ENCODE peak calls at places on chromosomes 13 and 19, in six cellular contexts. P is neuronal stem cell, O is H9, W is IMR-90, L is H1, F is mesenchymal stem cell. K is an unnamed sample.
A peak's percentile ranks its signal among the peaks of the same experiment; 100 is the strongest.

GRCh38 chr19:7575426-7576040 is 20.1 kb upstream of the CAMSAP3 start:
- DNase-seq in P (no peak), O (no peak), W (no peak), L (no peak), F (no peak), K (peak; percentile 19)

GRCh38 chr13:98890186-98890585 is 87.7 kb downstream of the DOCK9 start:
- DNase-seq in P (no peak), O (no peak), W (peak; percentile 74), L (no peak), F (peak; percentile 75), K (peak; percentile 83)

GRCh38 chr13:24688901-24689300 is 8.7 kb downstream of the ATP12A start:
- DNase-seq in P (no peak), O (no peak), W (no peak), L (no peak), F (no peak), K (peak; percentile 52)

GRCh38 chr13:108895220-108895704 is 265.9 kb downstream of the MYO16 start:
- DNase-seq in P (peak; percentile 6), O (no peak), W (peak; percentile 69), L (no peak), F (peak; percentile 59), K (peak; percentile 5)

GRCh38 chr13:73618275-73618865 is 515.8 kb downstream of the KLF12 start:
- DNase-seq in P (no peak), O (no peak), W (no peak), L (no peak), F (no peak), K (no peak)

GRCh38 chr19:14035706-14036105 is 4.1 kb downstream of the IL27RA start:
- DNase-seq in P (no peak), O (no peak), W (no peak), L (no peak), F (no peak), K (peak; percentile 78)

GRCh38 chr19:1650627-1651009 is 1.8 kb downstream of the TCF3 start:
- DNase-seq in P (peak; percentile 21), O (no peak), W (peak; percentile 7), L (no peak), F (peak; percentile 49), K (no peak)

GRCh38 chr19:46393456-46394397 is 19.6 kb downstream of the CCDC8 start:
- DNase-seq in P (no peak), O (no peak), W (no peak), L (no peak), F (no peak), K (no peak)

GRCh38 chr19:57302727-57303401 is 17.4 kb upstream of the ZNF543 start:
- DNase-seq in P (no peak), O (no peak), W (no peak), L (no peak), F (peak; percentile 53), K (peak; percentile 78)

GRCh38 chr19:7355151-7355845 is 6.6 kb downstream of the ARHGEF18 start:
- DNase-seq in P (no peak), O (no peak), W (peak; percentile 59), L (no peak), F (peak; percentile 42), K (no peak)

GRCh38 chr19:4519521-4520277 is 1.4 kb upstream of the PLIN4 start:
- DNase-seq in P (no peak), O (no peak), W (no peak), L (no peak), F (peak; percentile 53), K (no peak)

GRCh38 chr13:113049521-113049941 is 56.1 kb upstream of the F7 start:
- DNase-seq in P (no peak), O (no peak), W (no peak), L (no peak), F (no peak), K (no peak)

GRCh38 chr19:8149261-8150094 is at the start of gene FBN3:
- DNase-seq in P (peak; percentile 42), O (peak; percentile 70), W (no peak), L (no peak), F (no peak), K (no peak)

GRCh38 chr19:3024509-3024869 is 4.6 kb downstream of the TLE2 start:
- DNase-seq in P (no peak), O (no peak), W (no peak), L (no peak), F (no peak), K (no peak)

GRCh38 chr19:3770136-3771032 is 1.6 kb downstream of the RAX2 start:
- DNase-seq in P (no peak), O (no peak), W (no peak), L (no peak), F (no peak), K (no peak)

GRCh38 chr13:49844191-49844590 is 51.7 kb upstream of the KPNA3 start:
- DNase-seq in P (no peak), O (no peak), W (no peak), L (no peak), F (no peak), K (no peak)

GRCh38 chr19:1236566-1236965 is 1.2 kb downstream of the CBARP start:
- DNase-seq in P (no peak), O (no peak), W (no peak), L (no peak), F (no peak), K (no peak)

DNA sequence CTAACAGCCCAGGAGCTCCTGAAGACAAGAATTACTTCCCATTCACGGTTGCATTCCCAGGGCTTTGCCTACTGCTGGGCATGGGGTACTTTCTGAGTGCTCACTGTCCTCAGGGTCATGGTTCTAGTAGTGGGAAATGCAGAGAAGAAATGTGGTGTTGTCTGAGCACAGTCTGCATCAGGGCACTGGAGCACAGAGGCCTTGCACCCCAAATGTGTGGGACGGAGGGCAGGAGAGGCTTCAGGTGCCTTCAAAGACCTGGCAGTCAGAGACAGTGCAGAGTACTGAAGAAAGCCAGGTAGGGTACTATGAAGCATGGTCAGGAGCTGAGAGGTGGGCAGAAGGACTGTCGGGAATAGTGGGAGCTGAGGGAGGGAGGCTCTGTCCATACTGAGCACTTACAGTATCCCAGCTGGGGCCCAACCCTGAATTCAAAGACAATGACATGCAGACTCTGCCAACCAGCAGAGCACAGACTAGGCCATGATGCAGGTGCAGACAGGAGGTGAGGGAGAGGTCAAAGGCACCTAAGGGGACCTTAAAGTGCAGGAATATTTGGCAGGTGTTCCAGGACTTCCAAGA is 144.4 kb downstream of the USP12 start:
- DNase-seq in P (no peak), O (peak; percentile 11), W (no peak), L (no peak), F (no peak), K (no peak)
- H4K91ac ChIP-seq in P (no peak overlapping the region), O (no peak overlapping the region), W (no peak overlapping the region), L (no peak overlapping the region), F (no peak overlapping the region), K (no peak overlapping the region)

GRCh38 chr19:50819636-50820035 is 4.0 kb downstream of the KLK1 start:
- DNase-seq in P (no peak), O (no peak), W (no peak), L (no peak), F (no peak), K (no peak)
- H4K91ac ChIP-seq in P (no peak overlapping the region), O (no peak overlapping the region), W (no peak overlapping the region), L (no peak overlapping the region), F (no peak overlapping the region), K (no peak overlapping the region)

DNA sequence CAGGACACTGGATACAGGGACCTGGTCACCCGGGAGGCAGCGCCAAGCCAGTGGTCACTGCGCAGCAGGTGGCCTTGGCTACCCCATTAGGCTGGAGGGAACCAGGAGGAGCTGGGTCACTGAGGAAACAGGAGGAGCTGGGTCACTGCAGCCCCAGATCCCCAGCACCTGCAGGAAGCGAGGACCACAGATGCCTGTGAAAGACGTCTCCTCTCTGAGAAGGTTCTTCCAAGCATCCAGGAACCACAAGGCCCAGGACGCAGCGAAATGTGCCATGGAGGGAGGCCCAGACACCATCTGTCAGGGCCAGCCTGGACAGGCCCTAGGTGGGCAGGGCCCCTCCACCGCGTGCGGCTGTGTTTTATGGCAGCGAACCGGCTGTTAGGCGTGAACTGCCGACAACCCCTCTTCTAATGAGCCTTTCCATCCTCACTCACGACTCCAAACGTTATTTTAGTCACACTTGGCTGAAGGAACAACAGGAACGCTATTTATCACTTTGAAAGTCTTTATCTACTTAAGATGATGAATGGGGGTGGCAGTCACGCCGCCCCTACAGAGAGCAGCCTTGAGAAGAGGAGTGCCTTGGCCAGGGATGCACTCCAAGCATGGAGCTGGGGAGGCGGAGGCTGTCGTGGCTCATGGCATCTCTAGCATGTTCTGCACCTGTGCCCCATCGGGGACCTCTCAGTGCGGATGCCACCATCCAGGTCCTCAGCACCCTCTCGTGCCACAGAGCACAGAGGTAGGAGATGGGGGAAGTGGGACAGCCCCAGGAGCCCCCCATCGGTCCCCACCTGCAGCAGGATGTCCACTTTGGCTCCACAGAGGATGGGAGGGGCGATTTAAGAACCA is 53.3 kb downstream of the CEBPG start:
- DNase-seq in P (no peak), O (no peak), W (no peak), L (no peak), F (no peak), K (no peak)
- H4K91ac ChIP-seq in P (no peak overlapping the region), O (no peak overlapping the region), W (no peak overlapping the region), L (no peak overlapping the region), F (no peak overlapping the region), K (no peak overlapping the region)

GRCh38 chr13:79663420-79663819 is 182.5 kb downstream of the NDFIP2 start:
- DNase-seq in P (no peak), O (no peak), W (no peak), L (no peak), F (peak; percentile 28), K (no peak)

GRCh38 chr13:79662882-79663281 is 181.9 kb downstream of the NDFIP2 start:
- DNase-seq in P (no peak), O (no peak), W (no peak), L (no peak), F (peak; percentile 34), K (no peak)

GRCh38 chr13:79658333-79658975 is 177.5 kb downstream of the NDFIP2 start:
- DNase-seq in P (no peak), O (no peak), W (no peak), L (no peak), F (peak; percentile 15), K (no peak)

GRCh38 chr13:79659161-79659560 is 178.2 kb downstream of the NDFIP2 start:
- DNase-seq in P (peak; percentile 24), O (no peak), W (no peak), L (no peak), F (peak; percentile 75), K (no peak)

GRCh38 chr13:79660361-79660760 is 179.4 kb downstream of the NDFIP2 start:
- DNase-seq in P (no peak), O (no peak), W (no peak), L (no peak), F (no peak), K (no peak)
- H4K91ac ChIP-seq in P (no peak overlapping the region), O (no peak overlapping the region), W (no peak overlapping the region), L (no peak overlapping the region), F (no peak overlapping the region), K (no peak overlapping the region)

DNA sequence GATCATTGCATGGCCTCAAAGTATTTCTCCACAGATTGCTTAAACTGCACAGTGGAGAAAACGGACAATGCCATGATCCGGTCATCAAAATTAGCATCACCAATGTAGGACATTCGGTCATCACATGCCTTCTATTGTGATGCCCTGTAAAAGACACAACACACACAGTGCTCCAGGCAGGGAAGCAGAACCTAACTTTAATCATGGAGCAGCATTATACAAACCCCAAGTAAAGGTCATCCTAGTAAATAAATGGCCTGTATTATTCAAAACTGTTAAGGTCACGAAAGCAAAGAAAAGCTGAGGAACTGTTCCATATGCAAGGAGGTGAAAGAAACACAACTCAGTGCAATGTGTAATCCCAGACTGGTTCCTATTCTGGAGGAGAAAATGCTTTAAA is 42.2 kb downstream of the TGDS start:
- DNase-seq in P (no peak), O (no peak), W (no peak), L (no peak), F (no peak), K (no peak)
- H4K91ac ChIP-seq in P (no peak overlapping the region), O (no peak overlapping the region), W (no peak overlapping the region), L (no peak overlapping the region), F (no peak overlapping the region), K (no peak overlapping the region)

GRCh38 chr19:42286349-42287016 is 15.4 kb upstream of the PRR19 start:
- DNase-seq in P (no peak), O (peak; percentile 24), W (peak; percentile 27), L (no peak), F (no peak), K (no peak)
- H4K91ac ChIP-seq in P (no peak overlapping the region), O (no peak overlapping the region), W (no peak overlapping the region), L (no peak overlapping the region), F (peak overlapping the region; percentile 18), K (no peak overlapping the region)

K was measured in trophoblast cell.